ENCODE peak calls at places on chromosomes 12 and 14, in five cellular contexts. One of them, this sample, is unnamed.

GRCh38 chr12:13628067-13628466 is 353.3 kb downstream of the GRIN2B start:
- DNase-seq in HCT116: no peak
- DNase-seq in GM23338: peak; percentile 12
- DNase-seq in SK-N-SH: no peak
- DNase-seq in hepatocyte: no peak
- DNase-seq in this sample: no peak

GRCh38 chr14:64720190-64720589 is 16.0 kb downstream of the PLEKHG3 start:
- DNase-seq in GM23338: no peak
- DNase-seq in HCT116: peak; percentile 93
- DNase-seq in hepatocyte: peak; percentile 79
- DNase-seq in SK-N-SH: no peak
- DNase-seq in this sample: no peak

GRCh38 chr14:68667313-68667791 is 125.5 kb downstream of the ZFP36L1 start:
- DNase-seq in HCT116: no peak
- DNase-seq in GM23338: no peak
- DNase-seq in SK-N-SH: no peak
- DNase-seq in hepatocyte: no peak
- DNase-seq in this sample: no peak

GRCh38 chr14:77037886-77038511 is 9.5 kb upstream of the IRF2BPL start:
- DNase-seq in SK-N-SH: no peak
- DNase-seq in GM23338: peak; percentile 43
- DNase-seq in hepatocyte: no peak
- DNase-seq in HCT116: no peak
- DNase-seq in this sample: no peak

GRCh38 chr12:131592972-131593371 is 117.9 kb upstream of the SFSWAP start:
- DNase-seq in GM23338: no peak
- DNase-seq in HCT116: no peak
- DNase-seq in hepatocyte: no peak
- DNase-seq in SK-N-SH: no peak
- DNase-seq in this sample: no peak

GRCh38 chr14:22065372-22065771 is 391.8 kb upstream of the OR4E1 start:
- DNase-seq in HCT116: no peak
- DNase-seq in SK-N-SH: no peak
- DNase-seq in GM23338: no peak
- DNase-seq in hepatocyte: no peak
- DNase-seq in this sample: no peak

GRCh38 chr12:1216560-1216959 is 225.5 kb downstream of the ERC1 start:
- DNase-seq in hepatocyte: no peak
- DNase-seq in SK-N-SH: no peak
- DNase-seq in GM23338: no peak
- DNase-seq in HCT116: no peak
- DNase-seq in this sample: no peak

GRCh38 chr12:27709932-27710591 is 570 bp upstream of the MRPS35 start:
- DNase-seq in GM23338: no peak
- DNase-seq in SK-N-SH: no peak
- DNase-seq in HCT116: no peak
- DNase-seq in hepatocyte: no peak
- DNase-seq in this sample: no peak

GRCh38 chr14:79842270-79842669 is 369.0 kb downstream of the DIO2 start:
- DNase-seq in hepatocyte: peak; percentile 58
- DNase-seq in HCT116: no peak
- DNase-seq in GM23338: no peak
- DNase-seq in SK-N-SH: no peak
- DNase-seq in this sample: no peak

GRCh38 chr14:61537567-61538463 is 157.5 kb upstream of the HIF1A start:
- DNase-seq in SK-N-SH: no peak
- DNase-seq in HCT116: peak; percentile 95
- DNase-seq in GM23338: peak; percentile 72
- DNase-seq in hepatocyte: peak; percentile 92
- DNase-seq in this sample: peak; percentile 54

GRCh38 chr12:67940780-67941243 is 48.4 kb upstream of the IFNG-AS1 start:
- DNase-seq in HCT116: no peak
- DNase-seq in SK-N-SH: no peak
- DNase-seq in GM23338: no peak
- DNase-seq in hepatocyte: peak; percentile 36
- DNase-seq in this sample: no peak

GRCh38 chr12:110809149-110809548 is 37.6 kb upstream of the CCDC63 start:
- DNase-seq in GM23338: no peak
- DNase-seq in HCT116: no peak
- DNase-seq in SK-N-SH: no peak
- DNase-seq in hepatocyte: peak; percentile 16
- DNase-seq in this sample: no peak

GRCh38 chr14:40850191-40850590 is 756.5 kb upstream of the LRFN5 start:
- DNase-seq in GM23338: peak; percentile 12
- DNase-seq in HCT116: no peak
- DNase-seq in hepatocyte: no peak
- DNase-seq in SK-N-SH: no peak
- DNase-seq in this sample: no peak

GRCh38 chr12:79424109-79424721 is 266.5 kb downstream of the PAWR start:
- DNase-seq in GM23338: no peak
- DNase-seq in hepatocyte: peak; percentile 37
- DNase-seq in SK-N-SH: peak; percentile 30
- DNase-seq in HCT116: no peak
- DNase-seq in this sample: peak; percentile 24

GRCh38 chr12:132437252-132438138 is 52.5 kb upstream of the FBRSL1 start:
- DNase-seq in hepatocyte: no peak
- DNase-seq in SK-N-SH: no peak
- DNase-seq in GM23338: peak; percentile 91
- DNase-seq in HCT116: no peak
- DNase-seq in this sample: peak; percentile 72

GRCh38 chr14:64502476-64503183 is 1.0 kb downstream of the ZBTB25 start:
- DNase-seq in GM23338: peak; percentile 50
- DNase-seq in hepatocyte: peak; percentile 55
- DNase-seq in SK-N-SH: no peak
- DNase-seq in HCT116: no peak
- DNase-seq in this sample: peak; percentile 44

GRCh38 chr12:1353451-1353850 is 240.9 kb downstream of the FBXL14 start:
- DNase-seq in hepatocyte: no peak
- DNase-seq in GM23338: no peak
- DNase-seq in HCT116: no peak
- DNase-seq in SK-N-SH: no peak
- DNase-seq in this sample: no peak

GRCh38 chr12:1929241-1929984 is 11.0 kb upstream of the CACNA2D4 start:
- DNase-seq in GM23338: no peak
- DNase-seq in SK-N-SH: peak; percentile 10
- DNase-seq in hepatocyte: no peak
- DNase-seq in HCT116: no peak
- DNase-seq in this sample: no peak

GRCh38 chr12:67617619-67618018 is 30.9 kb upstream of the DYRK2 start:
- DNase-seq in GM23338: peak; percentile 25
- DNase-seq in HCT116: no peak
- DNase-seq in SK-N-SH: no peak
- DNase-seq in hepatocyte: no peak
- DNase-seq in this sample: peak; percentile 29

GRCh38 chr12:124914392-124915248 is at the start of gene UBC:
- DNase-seq in hepatocyte: peak; percentile 95
- DNase-seq in SK-N-SH: peak; percentile 93
- DNase-seq in GM23338: peak; percentile 95
- DNase-seq in HCT116: peak; percentile 87
- DNase-seq in this sample: peak; percentile 95

GRCh38 chr12:117742721-117743120 is 226.1 kb downstream of the KSR2 start:
- DNase-seq in SK-N-SH: no peak
- DNase-seq in hepatocyte: no peak
- DNase-seq in GM23338: no peak
- DNase-seq in HCT116: no peak
- DNase-seq in this sample: no peak

GRCh38 chr12:19909418-19909817 is 458.9 kb upstream of the PDE3A start:
- DNase-seq in GM23338: no peak
- DNase-seq in HCT116: no peak
- DNase-seq in SK-N-SH: no peak
- DNase-seq in hepatocyte: no peak
- DNase-seq in this sample: no peak

GRCh38 chr14:30204431-30204830 is 276.8 kb upstream of the PRKD1 start:
- DNase-seq in hepatocyte: no peak
- DNase-seq in HCT116: no peak
- DNase-seq in GM23338: no peak
- DNase-seq in SK-N-SH: no peak
- DNase-seq in this sample: no peak

GRCh38 chr14:45135181-45135580 is 549 bp upstream of the FANCM start:
- DNase-seq in GM23338: no peak
- DNase-seq in SK-N-SH: no peak
- DNase-seq in HCT116: no peak
- DNase-seq in hepatocyte: peak; percentile 8
- DNase-seq in this sample: peak; percentile 10

GRCh38 chr12:30902606-30903005 is 23.9 kb upstream of the TSPAN11 start:
- DNase-seq in hepatocyte: no peak
- DNase-seq in SK-N-SH: no peak
- DNase-seq in GM23338: no peak
- DNase-seq in HCT116: no peak
- DNase-seq in this sample: no peak

GRCh38 chr14:96245710-96246534 is 10.1 kb upstream of the BDKRB1 start:
- DNase-seq in SK-N-SH: no peak
- DNase-seq in hepatocyte: no peak
- DNase-seq in HCT116: no peak
- DNase-seq in GM23338: no peak
- DNase-seq in this sample: no peak

GRCh38 chr14:37558740-37559139 is 36.3 kb downstream of the FOXA1 start:
- DNase-seq in GM23338: no peak
- DNase-seq in SK-N-SH: no peak
- DNase-seq in hepatocyte: no peak
- DNase-seq in HCT116: no peak
- DNase-seq in this sample: no peak

GRCh38 chr14:66698503-66698902 is 190.6 kb downstream of the GPHN start:
- DNase-seq in hepatocyte: no peak
- DNase-seq in GM23338: no peak
- DNase-seq in HCT116: no peak
- DNase-seq in SK-N-SH: no peak
- DNase-seq in this sample: no peak

GRCh38 chr12:23204933-23205778 is 580.2 kb downstream of the ETNK1 start:
- DNase-seq in SK-N-SH: peak; percentile 43
- DNase-seq in HCT116: peak; percentile 6
- DNase-seq in GM23338: peak; percentile 72
- DNase-seq in hepatocyte: peak; percentile 63
- DNase-seq in this sample: peak; percentile 45

GRCh38 chr12:58915634-58916033 is 4.7 kb downstream of the LRIG3 start:
- DNase-seq in GM23338: no peak
- DNase-seq in hepatocyte: peak; percentile 70
- DNase-seq in SK-N-SH: no peak
- DNase-seq in HCT116: no peak
- DNase-seq in this sample: peak; percentile 37

GRCh38 chr12:53004582-53004981 is 1.7 kb upstream of the EIF4B start:
- DNase-seq in SK-N-SH: no peak
- DNase-seq in hepatocyte: peak; percentile 39
- DNase-seq in GM23338: peak; percentile 49
- DNase-seq in HCT116: no peak
- DNase-seq in this sample: peak; percentile 56

GRCh38 chr14:36260970-36261640 is 59.3 kb downstream of the MBIP start:
- DNase-seq in hepatocyte: no peak
- DNase-seq in SK-N-SH: no peak
- DNase-seq in GM23338: no peak
- DNase-seq in HCT116: no peak
- DNase-seq in this sample: no peak

GRCh38 chr12:9750276-9751203 is 10.2 kb downstream of the CD69 start:
- DNase-seq in SK-N-SH: peak; percentile 67
- DNase-seq in hepatocyte: peak; percentile 78
- DNase-seq in HCT116: peak; percentile 46
- DNase-seq in GM23338: peak; percentile 89
- DNase-seq in this sample: peak; percentile 79

GRCh38 chr14:93965287-93965821 is 11.0 kb downstream of the ASB2 start:
- DNase-seq in GM23338: no peak
- DNase-seq in HCT116: no peak
- DNase-seq in SK-N-SH: no peak
- DNase-seq in hepatocyte: no peak
- DNase-seq in this sample: no peak

GRCh38 chr14:93962701-93963601 is 13.4 kb downstream of the ASB2 start:
- DNase-seq in SK-N-SH: no peak
- DNase-seq in GM23338: no peak
- DNase-seq in HCT116: no peak
- DNase-seq in hepatocyte: no peak
- DNase-seq in this sample: no peak

GRCh38 chr14:93964820-93965286 is 11.5 kb downstream of the ASB2 start:
- DNase-seq in hepatocyte: no peak
- DNase-seq in GM23338: no peak
- DNase-seq in SK-N-SH: no peak
- DNase-seq in HCT116: no peak
- DNase-seq in this sample: no peak

GRCh38 chr14:93964281-93964680 is 12.1 kb downstream of the ASB2 start:
- DNase-seq in SK-N-SH: no peak
- DNase-seq in hepatocyte: no peak
- DNase-seq in HCT116: no peak
- DNase-seq in GM23338: no peak
- DNase-seq in this sample: no peak

GRCh38 chr14:93963692-93964091 is 12.7 kb downstream of the ASB2 start:
- DNase-seq in GM23338: no peak
- DNase-seq in SK-N-SH: no peak
- DNase-seq in HCT116: no peak
- DNase-seq in hepatocyte: no peak
- DNase-seq in this sample: no peak
- H3K4me1 ChIP-seq in GM23338: no peaks in the 10 kb centered on the region
- H3K4me1 ChIP-seq in SK-N-SH: peaks cover 18% of the 10 kb centered on the region
- H3K4me1 ChIP-seq in HCT116: peaks cover 57% of the 10 kb centered on the region
- H3K4me1 ChIP-seq in hepatocyte: peaks cover 15% of the 10 kb centered on the region
- H3K4me1 ChIP-seq in this sample: peaks cover 3% of the 10 kb centered on the region

GRCh38 chr14:101402936-101403660 is 158.2 kb upstream of the DIO3 start:
- DNase-seq in GM23338: no peak
- DNase-seq in hepatocyte: no peak
- DNase-seq in SK-N-SH: peak; percentile 66
- DNase-seq in HCT116: no peak
- DNase-seq in this sample: no peak
- H2AFZ ChIP-seq in GM23338: no peak overlapping the region
- H2AFZ ChIP-seq in hepatocyte: no peak overlapping the region
- H2AFZ ChIP-seq in SK-N-SH: no peak overlapping the region
- H2AFZ ChIP-seq in HCT116: no peak overlapping the region
- H2AFZ ChIP-seq in this sample: no peak overlapping the region

DNA sequence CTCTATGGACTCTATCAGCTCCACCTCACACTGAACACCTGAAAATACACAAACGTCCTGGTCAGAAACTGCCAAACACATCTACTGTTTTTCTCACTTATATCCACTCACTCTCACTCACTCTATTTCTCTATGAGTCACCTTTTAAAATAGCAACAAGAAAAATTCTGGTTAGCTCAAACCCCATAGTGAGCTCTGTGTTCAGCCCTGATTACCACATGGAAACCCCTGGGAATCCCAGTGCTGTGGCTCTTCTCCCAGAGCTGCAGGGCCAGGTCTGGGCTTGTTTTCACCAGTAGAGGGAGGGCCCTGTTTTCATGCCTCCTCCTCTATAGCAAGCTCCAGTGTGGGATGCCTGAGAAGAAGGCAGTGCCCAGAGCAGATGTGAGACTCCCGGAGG is 1126.1 kb downstream of the TMEM121 start:
- DNase-seq in SK-N-SH: no peak
- DNase-seq in GM23338: no peak
- DNase-seq in hepatocyte: no peak
- DNase-seq in HCT116: no peak
- DNase-seq in this sample: no peak
- TF ChIP-seq EZH2phosphoT487 in SK-N-SH: no peak
- TF ChIP-seq EZH2phosphoT487 in GM23338: no peak
- TF ChIP-seq EZH2phosphoT487 in hepatocyte: no peak
- TF ChIP-seq EZH2phosphoT487 in HCT116: no peak
- TF ChIP-seq EZH2phosphoT487 in this sample: no peak

DNA sequence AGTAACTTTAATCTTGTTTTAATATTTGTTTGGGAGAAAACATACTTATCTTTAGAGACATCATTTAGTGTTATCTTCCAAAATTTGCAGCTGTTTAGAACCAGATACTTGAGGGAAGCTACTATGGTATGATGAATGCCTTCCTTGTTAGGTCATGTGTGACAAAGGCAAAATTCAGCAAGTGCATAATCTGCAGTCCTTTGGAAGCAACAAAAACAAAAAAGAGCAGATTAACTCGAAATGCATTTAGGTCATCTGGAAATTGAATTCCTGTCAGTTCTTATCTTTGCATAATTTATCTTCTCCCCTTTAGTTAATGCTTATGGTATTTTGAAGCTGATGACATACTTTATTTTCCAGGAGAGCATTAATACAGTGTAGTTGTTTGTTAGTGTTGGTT is 3.5 kb downstream of the FBXO34 start:
- DNase-seq in HCT116: no peak
- DNase-seq in GM23338: no peak
- DNase-seq in SK-N-SH: peak; percentile 29
- DNase-seq in hepatocyte: no peak
- DNase-seq in this sample: no peak
- H3K4me1 ChIP-seq in HCT116: peaks cover 16% of the 10 kb centered on the region
- H3K4me1 ChIP-seq in GM23338: peaks cover 7% of the 10 kb centered on the region
- H3K4me1 ChIP-seq in SK-N-SH: peaks cover 13% of the 10 kb centered on the region
- H3K4me1 ChIP-seq in hepatocyte: peaks cover 35% of the 10 kb centered on the region
- H3K4me1 ChIP-seq in this sample: peaks cover 9% of the 10 kb centered on the region